ENCODE peak calls at places on chromosomes 2 and 18, in five cellular contexts. I, W, X, F and L are unnamed samples.

GRCh38 chr2:163573652-163574051 is 162.2 kb downstream of the FIGN start:
- DNase-seq in I (no peak), W (no peak), X (no peak), F (no peak), L (peak)

GRCh38 chr2:180328795-180329422 is 321.8 kb upstream of the CWC22 start:
- DNase-seq in I (no peak), W (peak), X (no peak), F (no peak), L (no peak)

GRCh38 chr18:41144444-41144843 is 810.6 kb upstream of the PIK3C3 start:
- DNase-seq in I (no peak), W (no peak), X (no peak), F (no peak), L (no peak)

GRCh38 chr2:71130325-71131260 is at the start of gene MPHOSPH10:
- DNase-seq in I (peak), W (peak), X (peak), F (peak), L (peak)

GRCh38 chr18:55475916-55476315 is 112.1 kb downstream of the TCF4 start:
- DNase-seq in I (no peak), W (no peak), X (no peak), F (no peak), L (no peak)

GRCh38 chr2:19542796-19543195 is 184.4 kb upstream of the OSR1 start:
- DNase-seq in I (no peak), W (no peak), X (no peak), F (no peak), L (no peak)

GRCh38 chr2:19652811-19653210 is 249.0 kb downstream of the TTC32 start:
- DNase-seq in I (no peak), W (peak), X (no peak), F (no peak), L (no peak)

GRCh38 chr2:170845343-170845742 is 28.7 kb downstream of the GAD1 start:
- DNase-seq in I (no peak), W (peak), X (peak), F (no peak), L (no peak)

GRCh38 chr2:84491741-84492140 is 24.6 kb upstream of the DNAH6 start:
- DNase-seq in I (no peak), W (no peak), X (no peak), F (no peak), L (no peak)

GRCh38 chr2:7014201-7014640 is 97.0 kb downstream of the RNF144A start:
- DNase-seq in I (no peak), W (peak), X (peak), F (peak), L (peak)

GRCh38 chr2:9313443-9313842 is 106.8 kb downstream of the ASAP2 start:
- DNase-seq in I (no peak), W (no peak), X (peak), F (no peak), L (no peak)

GRCh38 chr2:69597843-69598610 is 45.5 kb downstream of the AAK1 start:
- DNase-seq in I (no peak), W (no peak), X (no peak), F (no peak), L (no peak)

GRCh38 chr2:50951416-50951815 is 80.5 kb downstream of the NRXN1 start:
- DNase-seq in I (no peak), W (no peak), X (no peak), F (no peak), L (peak)

GRCh38 chr2:130951018-130951417 is 114.3 kb downstream of the ARHGEF4 start:
- DNase-seq in I (peak), W (no peak), X (no peak), F (no peak), L (no peak)

GRCh38 chr2:85273732-85274731 is 53.8 kb downstream of the TGOLN2 start:
- DNase-seq in I (no peak), W (no peak), X (no peak), F (peak), L (peak)

GRCh38 chr2:11406492-11407381 is 59.2 kb downstream of the E2F6 start:
- DNase-seq in I (no peak), W (no peak), X (no peak), F (peak), L (peak)

GRCh38 chr2:218323526-218324472 is 31.5 kb upstream of the TMBIM1 start:
- DNase-seq in I (no peak), W (peak), X (no peak), F (no peak), L (peak)

DNA sequence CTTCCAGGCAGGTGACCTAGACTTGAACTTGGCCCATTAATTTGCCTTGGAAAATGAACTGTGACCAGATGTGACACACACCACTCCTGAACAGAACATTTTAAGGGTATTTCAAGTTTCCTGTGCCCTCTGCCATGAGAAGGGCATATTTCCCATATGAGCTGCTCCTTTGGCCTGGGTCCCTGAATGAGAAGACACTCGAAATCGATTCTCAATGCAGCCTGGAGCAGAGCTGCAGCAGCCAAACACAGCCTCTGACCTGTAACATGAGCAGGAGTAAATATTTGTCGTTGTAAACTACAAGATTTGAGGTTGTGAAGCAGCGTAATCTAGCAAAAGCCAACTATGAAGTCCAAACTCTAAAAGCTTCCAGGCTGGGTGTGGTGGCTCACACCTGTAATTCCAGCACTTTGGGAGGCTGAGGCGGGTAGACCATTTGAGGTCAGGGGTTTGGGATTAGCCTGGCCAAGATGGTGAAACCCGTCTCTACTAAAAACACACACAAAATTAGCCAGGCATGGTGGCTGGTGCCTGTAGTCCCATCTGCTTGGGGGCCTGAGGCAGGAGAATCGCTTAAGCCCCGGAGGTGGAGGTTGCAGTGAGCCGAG is 30.1 kb upstream of the SOS1 start:
- DNase-seq in I (no peak), W (no peak), X (no peak), F (no peak), L (peak)
- H3K9ac ChIP-seq in I (no peak), W (no peak), X (no peak), F (no peak), L (no peak)

DNA sequence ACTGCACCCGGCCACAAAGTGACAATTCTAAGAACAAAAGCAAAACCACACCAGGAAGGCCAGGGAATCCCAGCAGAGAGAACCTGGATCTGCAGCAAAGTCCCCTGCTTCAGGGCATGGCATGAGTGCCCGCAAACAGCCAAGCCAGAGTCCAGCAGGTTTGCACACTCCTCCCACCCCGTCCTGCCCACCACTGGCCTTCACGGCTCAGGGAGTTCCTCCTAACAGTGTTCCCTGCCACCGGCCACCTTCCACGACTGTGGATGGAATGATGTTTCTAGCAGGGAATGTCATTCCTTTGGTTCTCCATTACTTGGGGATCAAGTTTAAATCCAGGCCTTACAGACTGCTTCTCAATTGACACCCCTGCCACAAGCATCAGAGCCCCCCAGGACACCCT is 42.0 kb upstream of the B3GNT7 start:
- DNase-seq in I (no peak), W (no peak), X (no peak), F (no peak), L (no peak)
- TF ChIP-seq CTCF in I (no peak), W (no peak), X (no peak), F (no peak), L (no peak)

GRCh38 chr2:137928547-137929503 is 35.4 kb upstream of the HNMT start:
- DNase-seq in I (no peak), W (no peak), X (no peak), F (peak), L (peak)
- TF ChIP-seq EZH2phosphoT487 in I (no peak), W (no peak), X (no peak), F (no peak), L (no peak)

GRCh38 chr2:15115786-15116185 is 445.3 kb downstream of the NBAS start:
- DNase-seq in I (no peak), W (no peak), X (no peak), F (no peak), L (no peak)
- H3K9ac ChIP-seq in I (no peak), W (no peak), X (no peak), F (no peak), L (no peak)

GRCh38 chr2:161223139-161223732 is 63.0 kb downstream of the TANK start:
- DNase-seq in I (peak), W (peak), X (peak), F (no peak), L (peak)
- TF ChIP-seq CTCF in I (peak), W (peak), X (peak), F (peak), L (peak)

GRCh38 chr2:121570036-121570664 is 39.5 kb downstream of the RNU4ATAC start:
- DNase-seq in I (no peak), W (no peak), X (no peak), F (no peak), L (no peak)

GRCh38 chr2:121565389-121566250 is 34.9 kb downstream of the RNU4ATAC start:
- DNase-seq in I (no peak), W (no peak), X (no peak), F (peak), L (no peak)

GRCh38 chr2:121567452-121567851 is 36.8 kb downstream of the RNU4ATAC start:
- DNase-seq in I (no peak), W (no peak), X (no peak), F (no peak), L (no peak)

GRCh38 chr2:121570665-121571055 is 40.0 kb downstream of the RNU4ATAC start:
- DNase-seq in I (no peak), W (no peak), X (no peak), F (no peak), L (no peak)

DNA sequence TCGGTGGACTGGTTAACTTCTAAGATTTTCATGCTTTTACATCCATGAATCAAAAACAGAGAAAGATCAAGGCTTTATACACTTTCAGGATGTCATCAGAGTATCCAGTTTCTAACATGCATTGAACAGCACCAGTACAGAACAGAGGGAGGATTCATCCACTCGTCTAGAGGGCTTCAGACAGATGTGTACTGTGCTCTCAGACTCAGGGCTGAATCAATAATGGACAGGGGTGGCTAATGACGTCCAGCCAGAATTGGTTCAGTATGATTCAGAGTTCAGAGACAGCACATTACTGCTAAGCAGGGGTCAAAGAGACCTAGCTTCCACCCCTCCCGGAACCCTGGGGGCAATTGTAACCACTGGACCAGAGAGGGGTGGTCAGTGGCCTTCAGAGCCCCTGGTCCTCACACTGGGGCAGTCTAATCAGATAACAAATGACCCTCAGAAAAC is 37.3 kb downstream of the RNU4ATAC start:
- DNase-seq in I (no peak), W (no peak), X (no peak), F (no peak), L (no peak)
- TF ChIP-seq EZH2phosphoT487 in I (no peak), W (no peak), X (no peak), F (no peak), L (no peak)